ENCODE peak calls at places on chromosomes 4 and X, in six cellular contexts. One of them, this sample, is unnamed.
A peak's percentile ranks its signal among the peaks of the same experiment; 100 is the strongest.

GRCh38 chr4:158948071-158948470 is 154.8 kb upstream of the RAPGEF2 start:
- DNase-seq in stomach: no peak
- DNase-seq in heart left ventricle: no peak
- DNase-seq in GM12878: no peak
- DNase-seq in transverse colon: no peak
- DNase-seq in HCT116: no peak
- DNase-seq in this sample: no peak

GRCh38 chrX:69146739-69147138 is 18.5 kb downstream of the PJA1 start:
- DNase-seq in HCT116: no peak
- DNase-seq in GM12878: no peak
- DNase-seq in stomach: no peak
- DNase-seq in heart left ventricle: no peak
- DNase-seq in transverse colon: no peak
- DNase-seq in this sample: no peak

GRCh38 chr4:74635074-74635473 is 159.2 kb downstream of the BTC start:
- DNase-seq in GM12878: no peak
- DNase-seq in transverse colon: no peak
- DNase-seq in heart left ventricle: no peak
- DNase-seq in stomach: no peak
- DNase-seq in HCT116: peak; percentile 87
- DNase-seq in this sample: no peak

GRCh38 chr4:188854451-188854850 is 715.2 kb downstream of the TRIML1 start:
- DNase-seq in transverse colon: no peak
- DNase-seq in heart left ventricle: no peak
- DNase-seq in HCT116: no peak
- DNase-seq in stomach: no peak
- DNase-seq in GM12878: no peak
- DNase-seq in this sample: no peak

GRCh38 chrX:2474963-2475726 is 25.6 kb downstream of the DHRSX start:
- DNase-seq in transverse colon: no peak
- DNase-seq in stomach: no peak
- DNase-seq in GM12878: no peak
- DNase-seq in heart left ventricle: no peak
- DNase-seq in HCT116: peak; percentile 96
- DNase-seq in this sample: no peak

GRCh38 chr4:156109943-156110925 is 156.6 kb upstream of the CTSO start:
- DNase-seq in heart left ventricle: no peak
- DNase-seq in GM12878: no peak
- DNase-seq in stomach: no peak
- DNase-seq in HCT116: no peak
- DNase-seq in transverse colon: no peak
- DNase-seq in this sample: no peak

GRCh38 chr4:36172650-36173049 is 71.7 kb downstream of the ARAP2 start:
- DNase-seq in stomach: no peak
- DNase-seq in HCT116: no peak
- DNase-seq in transverse colon: no peak
- DNase-seq in heart left ventricle: no peak
- DNase-seq in GM12878: no peak
- DNase-seq in this sample: no peak

GRCh38 chr4:153603835-153604234 is 80.2 kb upstream of the TLR2 start:
- DNase-seq in transverse colon: no peak
- DNase-seq in stomach: no peak
- DNase-seq in GM12878: no peak
- DNase-seq in heart left ventricle: no peak
- DNase-seq in HCT116: no peak
- DNase-seq in this sample: no peak

GRCh38 chr4:107800686-107801085 is 24.0 kb upstream of the SGMS2 start:
- DNase-seq in GM12878: no peak
- DNase-seq in stomach: no peak
- DNase-seq in HCT116: no peak
- DNase-seq in transverse colon: no peak
- DNase-seq in heart left ventricle: no peak
- DNase-seq in this sample: no peak

GRCh38 chr4:189117426-189117825 is 823.2 kb upstream of the FRG1 start:
- DNase-seq in HCT116: no peak
- DNase-seq in transverse colon: no peak
- DNase-seq in stomach: no peak
- DNase-seq in GM12878: no peak
- DNase-seq in heart left ventricle: no peak
- DNase-seq in this sample: no peak

GRCh38 chr4:87911252-87911774 is 64.2 kb upstream of the SPP1 start:
- DNase-seq in transverse colon: no peak
- DNase-seq in HCT116: no peak
- DNase-seq in stomach: no peak
- DNase-seq in heart left ventricle: no peak
- DNase-seq in GM12878: no peak
- DNase-seq in this sample: no peak

GRCh38 chr4:147981305-147981704 is 249.4 kb downstream of the ARHGAP10 start:
- DNase-seq in transverse colon: no peak
- DNase-seq in stomach: no peak
- DNase-seq in GM12878: peak; percentile 57
- DNase-seq in HCT116: no peak
- DNase-seq in heart left ventricle: no peak
- DNase-seq in this sample: no peak

GRCh38 chr4:1985780-1986577 is 22.8 kb downstream of the NELFA start:
- DNase-seq in transverse colon: no peak
- DNase-seq in stomach: no peak
- DNase-seq in HCT116: no peak
- DNase-seq in heart left ventricle: no peak
- DNase-seq in GM12878: no peak
- DNase-seq in this sample: no peak

GRCh38 chr4:27861381-27861787 is 1000.7 kb downstream of the STIM2 start:
- DNase-seq in stomach: peak; percentile 48
- DNase-seq in GM12878: no peak
- DNase-seq in HCT116: peak; percentile 57
- DNase-seq in transverse colon: no peak
- DNase-seq in heart left ventricle: no peak
- DNase-seq in this sample: peak; percentile 2

GRCh38 chrX:154714925-154715324 is 36.0 kb downstream of the GAB3 start:
- DNase-seq in HCT116: peak; percentile 23
- DNase-seq in transverse colon: peak; percentile 33
- DNase-seq in GM12878: no peak
- DNase-seq in heart left ventricle: no peak
- DNase-seq in stomach: no peak
- DNase-seq in this sample: peak; percentile 35

GRCh38 chr4:81651500-81651899 is 179.8 kb upstream of the RASGEF1B start:
- DNase-seq in transverse colon: no peak
- DNase-seq in GM12878: no peak
- DNase-seq in HCT116: no peak
- DNase-seq in heart left ventricle: no peak
- DNase-seq in stomach: no peak
- DNase-seq in this sample: no peak

GRCh38 chr4:89221175-89221867 is 86.3 kb downstream of the GPRIN3 start:
- DNase-seq in HCT116: peak; percentile 3
- DNase-seq in heart left ventricle: no peak
- DNase-seq in stomach: no peak
- DNase-seq in GM12878: no peak
- DNase-seq in transverse colon: no peak
- DNase-seq in this sample: no peak

GRCh38 chrX:136192839-136193414 is 45.6 kb downstream of the FHL1 start:
- DNase-seq in heart left ventricle: no peak
- DNase-seq in stomach: no peak
- DNase-seq in transverse colon: no peak
- DNase-seq in GM12878: no peak
- DNase-seq in HCT116: no peak
- DNase-seq in this sample: no peak

GRCh38 chr4:44493924-44494323 is 45.3 kb upstream of the KCTD8 start:
- DNase-seq in transverse colon: no peak
- DNase-seq in HCT116: no peak
- DNase-seq in heart left ventricle: no peak
- DNase-seq in GM12878: no peak
- DNase-seq in stomach: no peak
- DNase-seq in this sample: peak; percentile 29

GRCh38 chr4:153153339-153153851 is 50.8 kb upstream of the TRIM2 start:
- DNase-seq in transverse colon: peak; percentile 72
- DNase-seq in HCT116: no peak
- DNase-seq in heart left ventricle: peak; percentile 49
- DNase-seq in GM12878: no peak
- DNase-seq in stomach: peak; percentile 50
- DNase-seq in this sample: peak; percentile 63

GRCh38 chrX:47482512-47483309 is at the start of gene ZNF41:
- DNase-seq in GM12878: peak; percentile 64
- DNase-seq in transverse colon: peak; percentile 74
- DNase-seq in stomach: peak; percentile 71
- DNase-seq in heart left ventricle: peak; percentile 84
- DNase-seq in HCT116: peak; percentile 74
- DNase-seq in this sample: peak; percentile 80

GRCh38 chr4:82688091-82688815 is 110.3 kb downstream of the SCD5 start:
- DNase-seq in GM12878: peak; percentile 7
- DNase-seq in HCT116: no peak
- DNase-seq in heart left ventricle: no peak
- DNase-seq in stomach: no peak
- DNase-seq in transverse colon: no peak
- DNase-seq in this sample: no peak

GRCh38 chr4:59612235-59612634 is 1587.9 kb upstream of the ADGRL3 start:
- DNase-seq in stomach: no peak
- DNase-seq in HCT116: no peak
- DNase-seq in transverse colon: no peak
- DNase-seq in heart left ventricle: no peak
- DNase-seq in GM12878: no peak
- DNase-seq in this sample: no peak

GRCh38 chr4:139315221-139315675 is 13.0 kb upstream of the NDUFC1 start:
- DNase-seq in GM12878: peak; percentile 45
- DNase-seq in transverse colon: no peak
- DNase-seq in HCT116: no peak
- DNase-seq in stomach: no peak
- DNase-seq in heart left ventricle: no peak
- DNase-seq in this sample: peak; percentile 82

GRCh38 chr4:77163636-77164035 is 6.6 kb downstream of the CCNG2 start:
- DNase-seq in GM12878: no peak
- DNase-seq in transverse colon: no peak
- DNase-seq in stomach: no peak
- DNase-seq in heart left ventricle: no peak
- DNase-seq in HCT116: no peak
- DNase-seq in this sample: no peak

GRCh38 chr4:140515423-140515822 is 8.5 kb upstream of the ELMOD2 start:
- DNase-seq in heart left ventricle: no peak
- DNase-seq in GM12878: no peak
- DNase-seq in stomach: no peak
- DNase-seq in HCT116: no peak
- DNase-seq in transverse colon: no peak
- DNase-seq in this sample: no peak

GRCh38 chr4:138344851-138345250 is 102.7 kb upstream of the SLC7A11 start:
- DNase-seq in transverse colon: no peak
- DNase-seq in stomach: no peak
- DNase-seq in HCT116: no peak
- DNase-seq in GM12878: no peak
- DNase-seq in heart left ventricle: no peak
- DNase-seq in this sample: no peak

GRCh38 chr4:72970756-72971155 is 98.8 kb downstream of the COX18 start:
- DNase-seq in HCT116: no peak
- DNase-seq in GM12878: no peak
- DNase-seq in transverse colon: no peak
- DNase-seq in heart left ventricle: no peak
- DNase-seq in stomach: no peak
- DNase-seq in this sample: no peak

GRCh38 chr4:139734201-139734874 is 68.7 kb downstream of the MGST2 start:
- DNase-seq in stomach: no peak
- DNase-seq in HCT116: no peak
- DNase-seq in GM12878: no peak
- DNase-seq in transverse colon: no peak
- DNase-seq in heart left ventricle: no peak
- DNase-seq in this sample: no peak

GRCh38 chr4:6452116-6452896 is 20.1 kb downstream of the PPP2R2C start:
- DNase-seq in transverse colon: no peak
- DNase-seq in heart left ventricle: no peak
- DNase-seq in stomach: no peak
- DNase-seq in HCT116: no peak
- DNase-seq in GM12878: no peak
- DNase-seq in this sample: no peak

GRCh38 chrX:146109362-146109761 is 291.7 kb downstream of the SLITRK2 start:
- DNase-seq in heart left ventricle: no peak
- DNase-seq in HCT116: no peak
- DNase-seq in transverse colon: no peak
- DNase-seq in GM12878: no peak
- DNase-seq in stomach: no peak
- DNase-seq in this sample: no peak

GRCh38 chrX:66020578-66021406 is 19.1 kb downstream of the VSIG4 start:
- DNase-seq in transverse colon: no peak
- DNase-seq in stomach: no peak
- DNase-seq in heart left ventricle: no peak
- DNase-seq in GM12878: no peak
- DNase-seq in HCT116: no peak
- DNase-seq in this sample: no peak
- TF ChIP-seq POLR2A in transverse colon: no peak
- TF ChIP-seq POLR2A in stomach: no peak
- TF ChIP-seq POLR2A in heart left ventricle: no peak
- TF ChIP-seq POLR2A in GM12878: no peak
- TF ChIP-seq POLR2A in HCT116: no peak
- TF ChIP-seq POLR2A in this sample: no peak

GRCh38 chr4:85478576-85478975 is 3.6 kb downstream of the ARHGAP24 start:
- DNase-seq in HCT116: no peak
- DNase-seq in stomach: no peak
- DNase-seq in heart left ventricle: no peak
- DNase-seq in GM12878: no peak
- DNase-seq in transverse colon: no peak
- DNase-seq in this sample: no peak
- H3K4me3 ChIP-seq in HCT116: no peak overlapping the region
- H3K4me3 ChIP-seq in stomach: no peak overlapping the region
- H3K4me3 ChIP-seq in heart left ventricle: no peak overlapping the region
- H3K4me3 ChIP-seq in GM12878: no peak overlapping the region
- H3K4me3 ChIP-seq in transverse colon: no peak overlapping the region
- H3K4me3 ChIP-seq in this sample: no peak overlapping the region

GRCh38 chrX:10617186-10617963 is 3.0 kb downstream of the MID1 start:
- DNase-seq in heart left ventricle: no peak
- DNase-seq in GM12878: no peak
- DNase-seq in transverse colon: no peak
- DNase-seq in stomach: no peak
- DNase-seq in HCT116: no peak
- DNase-seq in this sample: no peak
- H3K4me1 ChIP-seq in heart left ventricle: no peaks in the 10 kb centered on the region
- H3K4me1 ChIP-seq in GM12878: no peaks in the 10 kb centered on the region
- H3K4me1 ChIP-seq in transverse colon: peaks cover 13% of the 10 kb centered on the region
- H3K4me1 ChIP-seq in stomach: no peaks in the 10 kb centered on the region
- H3K4me1 ChIP-seq in HCT116: peaks cover 80% of the 10 kb centered on the region
- H3K4me1 ChIP-seq in this sample: peaks cover 3% of the 10 kb centered on the region

DNA sequence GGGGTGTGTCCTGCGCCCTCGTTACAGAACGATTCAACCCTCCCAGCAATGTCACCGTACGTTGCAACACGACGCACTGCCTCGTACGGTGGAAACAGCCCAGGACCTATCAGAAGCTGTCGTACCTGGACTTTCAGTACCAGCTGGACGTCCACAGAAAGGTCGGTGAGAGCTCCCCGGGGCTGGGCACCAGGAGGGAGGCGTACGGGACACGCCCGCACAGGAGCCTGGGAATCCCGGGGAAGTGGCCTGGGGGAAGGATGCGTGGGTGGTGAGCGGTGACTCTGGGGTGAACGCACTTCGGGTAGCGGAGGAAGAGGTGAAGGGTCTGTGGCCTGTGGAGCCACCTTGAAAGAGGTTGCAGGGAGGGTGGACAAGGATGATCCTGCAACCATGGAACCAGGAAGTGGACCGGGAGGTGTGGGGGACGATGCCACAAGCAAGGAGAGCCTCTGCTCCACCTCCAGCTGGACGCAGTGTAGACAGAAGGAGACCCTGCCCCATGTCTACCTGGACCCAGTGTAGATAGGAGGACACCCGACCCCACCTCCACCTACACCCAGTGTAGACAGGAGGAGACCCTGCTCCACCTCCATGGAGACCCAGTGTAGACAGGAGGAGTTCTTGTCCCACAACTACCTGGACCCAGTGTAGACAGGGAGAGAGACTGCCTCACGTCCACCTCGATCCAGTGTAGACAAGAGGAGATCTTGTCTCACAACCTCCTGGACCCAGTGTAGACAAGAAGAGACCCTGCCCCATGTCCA is 25.9 kb downstream of the CSF2RA start:
- DNase-seq in HCT116: no peak
- DNase-seq in stomach: no peak
- DNase-seq in heart left ventricle: no peak
- DNase-seq in transverse colon: no peak
- DNase-seq in GM12878: no peak
- DNase-seq in this sample: no peak
- TF ChIP-seq POLR2A in HCT116: no peak
- TF ChIP-seq POLR2A in stomach: no peak
- TF ChIP-seq POLR2A in heart left ventricle: no peak
- TF ChIP-seq POLR2A in transverse colon: no peak
- TF ChIP-seq POLR2A in GM12878: no peak
- TF ChIP-seq POLR2A in this sample: no peak